ENCODE peak calls at places on chromosome 10, in six cellular contexts. One of them, this sample, is unnamed.

GRCh38 chr10:79316671-79317431 is 30.4 kb upstream of the PPIF start:
- DNase-seq in fibroblast of mammary gland: no peak
- DNase-seq in neural progenitor cell: no peak
- DNase-seq in cardiac fibroblast: no peak
- DNase-seq in progenitor cell of endocrine pancreas: no peak
- DNase-seq in RWPE1: no peak
- DNase-seq in this sample: peak

GRCh38 chr10:97596101-97597055 is 6.9 kb downstream of the C10orf62 start:
- DNase-seq in fibroblast of mammary gland: peak
- DNase-seq in neural progenitor cell: no peak
- DNase-seq in cardiac fibroblast: peak
- DNase-seq in progenitor cell of endocrine pancreas: no peak
- DNase-seq in RWPE1: peak
- DNase-seq in this sample: no peak

GRCh38 chr10:97686301-97686961 is 610 bp downstream of the AVPI1 start:
- DNase-seq in fibroblast of mammary gland: peak
- DNase-seq in neural progenitor cell: no peak
- DNase-seq in cardiac fibroblast: no peak
- DNase-seq in progenitor cell of endocrine pancreas: no peak
- DNase-seq in RWPE1: no peak
- DNase-seq in this sample: no peak

GRCh38 chr10:86520871-86521619 is 547 bp downstream of the WAPL start:
- DNase-seq in fibroblast of mammary gland: peak
- DNase-seq in neural progenitor cell: peak
- DNase-seq in cardiac fibroblast: peak
- DNase-seq in progenitor cell of endocrine pancreas: peak
- DNase-seq in RWPE1: peak
- DNase-seq in this sample: no peak

GRCh38 chr10:101027281-101027680 is 3.6 kb downstream of the PDZD7 start:
- DNase-seq in fibroblast of mammary gland: no peak
- DNase-seq in neural progenitor cell: no peak
- DNase-seq in cardiac fibroblast: no peak
- DNase-seq in progenitor cell of endocrine pancreas: no peak
- DNase-seq in RWPE1: no peak
- DNase-seq in this sample: no peak

GRCh38 chr10:73509695-73510094 is 13.9 kb upstream of the PPP3CB start:
- DNase-seq in fibroblast of mammary gland: no peak
- DNase-seq in neural progenitor cell: no peak
- DNase-seq in cardiac fibroblast: no peak
- DNase-seq in progenitor cell of endocrine pancreas: no peak
- DNase-seq in RWPE1: no peak
- DNase-seq in this sample: no peak

GRCh38 chr10:62817763-62818425 is 1.7 kb upstream of the EGR2 start:
- DNase-seq in fibroblast of mammary gland: peak
- DNase-seq in neural progenitor cell: peak
- DNase-seq in cardiac fibroblast: peak
- DNase-seq in progenitor cell of endocrine pancreas: peak
- DNase-seq in RWPE1: peak
- DNase-seq in this sample: peak

GRCh38 chr10:97456034-97456685 is 10.2 kb downstream of the ZDHHC16 start:
- DNase-seq in fibroblast of mammary gland: no peak
- DNase-seq in neural progenitor cell: no peak
- DNase-seq in cardiac fibroblast: no peak
- DNase-seq in progenitor cell of endocrine pancreas: no peak
- DNase-seq in RWPE1: no peak
- DNase-seq in this sample: no peak

GRCh38 chr10:84551437-84552120 is 223.2 kb downstream of the CCSER2 start:
- DNase-seq in fibroblast of mammary gland: no peak
- DNase-seq in neural progenitor cell: no peak
- DNase-seq in cardiac fibroblast: no peak
- DNase-seq in progenitor cell of endocrine pancreas: no peak
- DNase-seq in RWPE1: no peak
- DNase-seq in this sample: no peak

GRCh38 chr10:117166420-117167345 is 28.6 kb upstream of the VAX1 start:
- DNase-seq in fibroblast of mammary gland: no peak
- DNase-seq in neural progenitor cell: no peak
- DNase-seq in cardiac fibroblast: no peak
- DNase-seq in progenitor cell of endocrine pancreas: no peak
- DNase-seq in RWPE1: peak
- DNase-seq in this sample: no peak

GRCh38 chr10:15433850-15434537 is 62.9 kb upstream of the FAM171A1 start:
- DNase-seq in fibroblast of mammary gland: peak
- DNase-seq in neural progenitor cell: peak
- DNase-seq in cardiac fibroblast: peak
- DNase-seq in progenitor cell of endocrine pancreas: no peak
- DNase-seq in RWPE1: peak
- DNase-seq in this sample: no peak

GRCh38 chr10:47098238-47098637 is 187.0 kb downstream of the PTPN20 start:
- DNase-seq in fibroblast of mammary gland: no peak
- DNase-seq in neural progenitor cell: no peak
- DNase-seq in cardiac fibroblast: no peak
- DNase-seq in progenitor cell of endocrine pancreas: no peak
- DNase-seq in RWPE1: no peak
- DNase-seq in this sample: no peak

GRCh38 chr10:23384364-23384763 is 39.8 kb upstream of the C10orf67 start:
- DNase-seq in fibroblast of mammary gland: no peak
- DNase-seq in neural progenitor cell: no peak
- DNase-seq in cardiac fibroblast: no peak
- DNase-seq in progenitor cell of endocrine pancreas: no peak
- DNase-seq in RWPE1: peak
- DNase-seq in this sample: no peak

GRCh38 chr10:78255796-78256638 is 222.4 kb downstream of the RPS24 start:
- DNase-seq in fibroblast of mammary gland: peak
- DNase-seq in neural progenitor cell: no peak
- DNase-seq in cardiac fibroblast: peak
- DNase-seq in progenitor cell of endocrine pancreas: no peak
- DNase-seq in RWPE1: peak
- DNase-seq in this sample: no peak

GRCh38 chr10:101569838-101570763 is 18.0 kb downstream of the POLL start:
- DNase-seq in fibroblast of mammary gland: peak
- DNase-seq in neural progenitor cell: peak
- DNase-seq in cardiac fibroblast: peak
- DNase-seq in progenitor cell of endocrine pancreas: peak
- DNase-seq in RWPE1: peak
- DNase-seq in this sample: peak

GRCh38 chr10:124472071-124472470 is 10.4 kb downstream of the LHPP start:
- DNase-seq in fibroblast of mammary gland: no peak
- DNase-seq in neural progenitor cell: no peak
- DNase-seq in cardiac fibroblast: no peak
- DNase-seq in progenitor cell of endocrine pancreas: no peak
- DNase-seq in RWPE1: no peak
- DNase-seq in this sample: no peak

GRCh38 chr10:104441601-104442000 is 88.0 kb downstream of the CFAP58 start:
- DNase-seq in fibroblast of mammary gland: peak
- DNase-seq in neural progenitor cell: no peak
- DNase-seq in cardiac fibroblast: peak
- DNase-seq in progenitor cell of endocrine pancreas: no peak
- DNase-seq in RWPE1: peak
- DNase-seq in this sample: no peak

GRCh38 chr10:103745264-103746247 is 109.8 kb downstream of the SH3PXD2A start:
- DNase-seq in fibroblast of mammary gland: peak
- DNase-seq in neural progenitor cell: no peak
- DNase-seq in cardiac fibroblast: no peak
- DNase-seq in progenitor cell of endocrine pancreas: no peak
- DNase-seq in RWPE1: peak
- DNase-seq in this sample: no peak

GRCh38 chr10:14656052-14656451 is 118.6 kb downstream of the FAM107B start:
- DNase-seq in fibroblast of mammary gland: no peak
- DNase-seq in neural progenitor cell: no peak
- DNase-seq in cardiac fibroblast: no peak
- DNase-seq in progenitor cell of endocrine pancreas: no peak
- DNase-seq in RWPE1: no peak
- DNase-seq in this sample: no peak

GRCh38 chr10:77117501-77117900 is 520.1 kb downstream of the KCNMA1 start:
- DNase-seq in fibroblast of mammary gland: no peak
- DNase-seq in neural progenitor cell: no peak
- DNase-seq in cardiac fibroblast: no peak
- DNase-seq in progenitor cell of endocrine pancreas: no peak
- DNase-seq in RWPE1: no peak
- DNase-seq in this sample: no peak

GRCh38 chr10:36899652-36900051 is 225.7 kb upstream of the ANKRD30A start:
- DNase-seq in fibroblast of mammary gland: no peak
- DNase-seq in neural progenitor cell: no peak
- DNase-seq in cardiac fibroblast: no peak
- DNase-seq in progenitor cell of endocrine pancreas: no peak
- DNase-seq in RWPE1: no peak
- DNase-seq in this sample: no peak

GRCh38 chr10:677038-677437 is 12.4 kb downstream of the DIP2C start:
- DNase-seq in fibroblast of mammary gland: no peak
- DNase-seq in neural progenitor cell: no peak
- DNase-seq in cardiac fibroblast: no peak
- DNase-seq in progenitor cell of endocrine pancreas: no peak
- DNase-seq in RWPE1: no peak
- DNase-seq in this sample: no peak

GRCh38 chr10:60883187-60883586 is 60.8 kb downstream of the RHOBTB1 start:
- DNase-seq in fibroblast of mammary gland: peak
- DNase-seq in neural progenitor cell: peak
- DNase-seq in cardiac fibroblast: peak
- DNase-seq in progenitor cell of endocrine pancreas: no peak
- DNase-seq in RWPE1: peak
- DNase-seq in this sample: no peak

GRCh38 chr10:49620286-49620810 is 6.5 kb downstream of the CHAT start:
- DNase-seq in fibroblast of mammary gland: no peak
- DNase-seq in neural progenitor cell: no peak
- DNase-seq in cardiac fibroblast: no peak
- DNase-seq in progenitor cell of endocrine pancreas: no peak
- DNase-seq in RWPE1: no peak
- DNase-seq in this sample: no peak

GRCh38 chr10:598415-599170 is 90.9 kb downstream of the DIP2C start:
- DNase-seq in fibroblast of mammary gland: peak
- DNase-seq in neural progenitor cell: peak
- DNase-seq in cardiac fibroblast: peak
- DNase-seq in progenitor cell of endocrine pancreas: no peak
- DNase-seq in RWPE1: no peak
- DNase-seq in this sample: no peak

GRCh38 chr10:95767884-95768556 is 12.1 kb downstream of the ENTPD1 start:
- DNase-seq in fibroblast of mammary gland: peak
- DNase-seq in neural progenitor cell: no peak
- DNase-seq in cardiac fibroblast: peak
- DNase-seq in progenitor cell of endocrine pancreas: no peak
- DNase-seq in RWPE1: no peak
- DNase-seq in this sample: peak

GRCh38 chr10:96299383-96299782 is 4.9 kb upstream of the DNTT start:
- DNase-seq in fibroblast of mammary gland: no peak
- DNase-seq in neural progenitor cell: no peak
- DNase-seq in cardiac fibroblast: no peak
- DNase-seq in progenitor cell of endocrine pancreas: no peak
- DNase-seq in RWPE1: no peak
- DNase-seq in this sample: no peak

GRCh38 chr10:115829501-115830215 is 443.3 kb downstream of the GFRA1 start:
- DNase-seq in fibroblast of mammary gland: peak
- DNase-seq in neural progenitor cell: peak
- DNase-seq in cardiac fibroblast: peak
- DNase-seq in progenitor cell of endocrine pancreas: no peak
- DNase-seq in RWPE1: no peak
- DNase-seq in this sample: no peak
- TF ChIP-seq CTCF in fibroblast of mammary gland: peak
- TF ChIP-seq CTCF in neural progenitor cell: peak
- TF ChIP-seq CTCF in cardiac fibroblast: peak
- TF ChIP-seq CTCF in progenitor cell of endocrine pancreas: no peak
- TF ChIP-seq CTCF in RWPE1: no peak
- TF ChIP-seq CTCF in this sample: no peak

DNA sequence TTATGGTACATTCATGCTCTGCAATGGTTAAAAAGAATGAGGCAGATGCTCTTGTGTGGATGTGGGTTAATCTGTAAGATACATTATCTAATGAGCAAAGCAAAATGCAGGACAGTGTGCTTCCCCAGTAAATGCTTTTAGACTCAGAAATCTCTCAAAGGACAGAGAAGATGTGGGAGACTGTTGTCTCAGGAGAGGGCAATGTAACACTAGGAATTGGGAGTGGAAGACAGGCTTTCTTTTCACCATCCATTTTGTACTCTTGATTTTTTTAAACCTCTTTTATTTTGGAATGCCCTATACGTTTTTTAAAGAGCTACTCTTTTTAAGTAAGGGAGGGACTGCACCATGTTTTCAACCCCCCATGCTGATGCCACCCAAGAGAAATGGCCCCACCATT is 77.5 kb upstream of the ADAM12 start:
- DNase-seq in fibroblast of mammary gland: peak
- DNase-seq in neural progenitor cell: no peak
- DNase-seq in cardiac fibroblast: no peak
- DNase-seq in progenitor cell of endocrine pancreas: no peak
- DNase-seq in RWPE1: no peak
- DNase-seq in this sample: no peak
- TF ChIP-seq CTCF in fibroblast of mammary gland: no peak
- TF ChIP-seq CTCF in neural progenitor cell: no peak
- TF ChIP-seq CTCF in cardiac fibroblast: no peak
- TF ChIP-seq CTCF in progenitor cell of endocrine pancreas: no peak
- TF ChIP-seq CTCF in RWPE1: no peak
- TF ChIP-seq CTCF in this sample: no peak

DNA sequence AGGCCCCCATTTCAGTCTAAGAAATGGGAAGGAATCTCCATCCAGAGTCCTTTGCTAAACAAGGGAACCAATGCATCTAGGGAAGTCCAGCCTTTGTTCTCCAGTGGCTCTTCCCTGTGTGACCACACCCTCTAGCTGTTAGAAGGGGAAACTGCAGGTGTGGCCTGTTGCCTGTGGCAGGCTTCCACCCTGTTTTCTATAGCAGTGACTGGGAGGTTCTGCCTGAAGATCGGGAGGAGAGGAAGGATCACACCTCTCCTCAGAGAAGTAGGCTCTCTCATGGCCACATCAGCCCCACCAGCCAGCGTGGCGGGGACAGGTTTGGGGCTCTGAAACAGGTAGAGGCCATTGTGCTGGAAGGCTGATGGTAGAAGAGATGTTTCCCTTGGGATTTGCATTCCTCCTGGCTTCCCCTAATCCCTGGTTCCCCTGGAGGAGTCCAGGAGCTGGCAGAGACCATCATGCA is 47.7 kb upstream of the TRIM8 start:
- DNase-seq in fibroblast of mammary gland: peak
- DNase-seq in neural progenitor cell: peak
- DNase-seq in cardiac fibroblast: peak
- DNase-seq in progenitor cell of endocrine pancreas: no peak
- DNase-seq in RWPE1: peak
- DNase-seq in this sample: no peak
- TF ChIP-seq CTCF in fibroblast of mammary gland: peak
- TF ChIP-seq CTCF in neural progenitor cell: peak
- TF ChIP-seq CTCF in cardiac fibroblast: peak
- TF ChIP-seq CTCF in progenitor cell of endocrine pancreas: peak
- TF ChIP-seq CTCF in RWPE1: peak
- TF ChIP-seq CTCF in this sample: no peak

DNA sequence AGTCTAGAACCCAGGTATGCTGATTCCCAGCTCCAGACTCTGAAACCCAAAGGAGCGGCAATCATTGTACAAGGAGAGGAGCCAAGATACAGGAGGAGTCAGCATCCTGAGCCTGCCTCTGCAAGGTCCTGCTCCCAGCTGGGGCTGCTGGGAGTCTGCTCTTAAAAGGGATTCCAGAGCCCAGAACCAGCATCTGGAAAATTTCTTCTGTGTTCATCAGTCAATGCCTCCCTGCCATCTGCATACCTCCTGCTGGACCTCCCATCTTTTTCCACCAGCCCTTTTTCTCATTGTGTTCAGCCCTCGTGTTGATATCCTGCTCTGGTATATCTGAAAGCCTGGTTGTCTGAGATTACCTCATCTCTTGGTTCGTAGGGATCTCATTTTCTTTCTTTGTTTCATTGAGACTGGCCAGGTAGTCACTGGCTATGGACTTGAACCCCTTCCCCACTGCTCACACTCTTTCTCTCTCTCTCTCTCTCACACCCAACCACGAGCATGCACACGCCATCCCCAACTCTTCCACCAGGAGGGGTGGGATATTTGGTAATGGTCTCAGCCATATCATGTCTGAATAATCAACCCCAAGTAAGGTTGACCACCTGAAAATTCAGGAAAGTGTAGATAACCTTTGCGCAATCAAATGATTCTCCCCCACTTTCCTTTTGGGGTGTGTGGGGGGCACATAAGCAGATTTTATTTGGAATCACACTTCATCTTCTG is 608.8 kb downstream of the LRMDA start:
- DNase-seq in fibroblast of mammary gland: no peak
- DNase-seq in neural progenitor cell: no peak
- DNase-seq in cardiac fibroblast: no peak
- DNase-seq in progenitor cell of endocrine pancreas: no peak
- DNase-seq in RWPE1: no peak
- DNase-seq in this sample: no peak
- TF ChIP-seq CTCF in fibroblast of mammary gland: peak
- TF ChIP-seq CTCF in neural progenitor cell: peak
- TF ChIP-seq CTCF in cardiac fibroblast: peak
- TF ChIP-seq CTCF in progenitor cell of endocrine pancreas: no peak
- TF ChIP-seq CTCF in RWPE1: no peak
- TF ChIP-seq CTCF in this sample: no peak